ENCODE peak calls at places on chromosome 13, in seven cellular contexts. P is non-pigmented ciliary epithelial cell, Y is PC-9, S is psoas muscle, W is NCI-H69, D is GM12891, T is NCI-H774. O is an unnamed sample.

GRCh38 chr13:59700281-59700680 is 463.4 kb downstream of the DIAPH3 start:
- DNase-seq in P (peak), Y (no peak), S (no peak), W (no peak), D (no peak), T (no peak), O (peak)

GRCh38 chr13:92488249-92488845 is 738.3 kb upstream of the GPC6 start:
- DNase-seq in P (no peak), Y (no peak), S (no peak), W (no peak), D (no peak), T (no peak), O (no peak)

GRCh38 chr13:30881191-30881651 is 24.9 kb upstream of the MEDAG start:
- DNase-seq in P (no peak), Y (no peak), S (peak), W (no peak), D (no peak), T (no peak), O (no peak)

GRCh38 chr13:81988542-81988941 is 1647.6 kb upstream of the SPRY2 start:
- DNase-seq in P (no peak), Y (no peak), S (no peak), W (peak), D (no peak), T (no peak), O (no peak)

GRCh38 chr13:53342623-53343022 is 314.0 kb downstream of the OLFM4 start:
- DNase-seq in P (no peak), Y (no peak), S (no peak), W (no peak), D (no peak), T (no peak), O (no peak)

GRCh38 chr13:85910962-85911361 is 111.7 kb upstream of the SLITRK6 start:
- DNase-seq in P (no peak), Y (no peak), S (no peak), W (no peak), D (no peak), T (no peak), O (no peak)

GRCh38 chr13:90420683-90421082 is 926.8 kb upstream of the MIR17HG start:
- DNase-seq in P (no peak), Y (no peak), S (no peak), W (no peak), D (no peak), T (no peak), O (no peak)

GRCh38 chr13:98478134-98479129 is 98.5 kb downstream of the STK24 start:
- DNase-seq in P (no peak), Y (no peak), S (no peak), W (no peak), D (no peak), T (no peak), O (no peak)

GRCh38 chr13:49635599-49636433 is 7.5 kb downstream of the ARL11 start:
- DNase-seq in P (no peak), Y (no peak), S (no peak), W (peak), D (no peak), T (no peak), O (peak)

GRCh38 chr13:113955691-113956090 is 18.2 kb downstream of the C13orf46 start:
- DNase-seq in P (no peak), Y (no peak), S (no peak), W (no peak), D (no peak), T (no peak), O (no peak)

GRCh38 chr13:100508391-100508790 is 80.2 kb downstream of the GGACT start:
- DNase-seq in P (no peak), Y (no peak), S (no peak), W (peak), D (no peak), T (peak), O (peak)

GRCh38 chr13:60583196-60583908 is 186.3 kb downstream of the TDRD3 start:
- DNase-seq in P (no peak), Y (no peak), S (no peak), W (peak), D (no peak), T (no peak), O (no peak)

GRCh38 chr13:91123456-91124127 is 223.9 kb upstream of the MIR17HG start:
- DNase-seq in P (no peak), Y (no peak), S (no peak), W (no peak), D (no peak), T (no peak), O (no peak)

GRCh38 chr13:98575009-98575866 is 1.7 kb downstream of the STK24 start:
- DNase-seq in P (no peak), Y (peak), S (no peak), W (peak), D (no peak), T (no peak), O (no peak)

O was measured in NCI-H146.